ENCODE peak calls at places on chromosomes 7 and 10, in four cellular contexts. U, P, I and R are unnamed samples. For H3K4me1, the result is how much of the 10 kb centered on the place peaks cover.

GRCh38 chr7:159066816-159067601 is 77.7 kb downstream of the VIPR2 start:
- DNase-seq in U (no peak), P (no peak), I (no peak), R (no peak)

GRCh38 chr7:84647797-84648762 is 453.5 kb upstream of the SEMA3A start:
- DNase-seq in U (no peak), P (no peak), I (no peak), R (no peak)

GRCh38 chr7:26865094-26865388 is 651 bp upstream of the SKAP2 start:
- DNase-seq in U (peak), P (peak), I (no peak), R (peak)

GRCh38 chr7:123727071-123727837 is 21.5 kb downstream of the WASL start:
- DNase-seq in U (no peak), P (no peak), I (no peak), R (no peak)

GRCh38 chr7:25731035-25731880 is 420.7 kb upstream of the NFE2L3 start:
- DNase-seq in U (no peak), P (no peak), I (no peak), R (no peak)

GRCh38 chr7:45663167-45663921 is 89.2 kb downstream of the ADCY1 start:
- DNase-seq in U (peak), P (peak), I (peak), R (peak)

GRCh38 chr10:35707642-35708425 is 65.7 kb upstream of the FZD8 start:
- DNase-seq in U (no peak), P (no peak), I (no peak), R (no peak)

GRCh38 chr10:79059859-79060379 is 8.8 kb upstream of the ZMIZ1 start:
- DNase-seq in U (peak), P (no peak), I (no peak), R (peak)

GRCh38 chr7:6090738-6091505 is 59.7 kb downstream of the ANKRD61 start:
- DNase-seq in U (no peak), P (no peak), I (no peak), R (no peak)

GRCh38 chr7:32586291-32587221 is 91.3 kb downstream of the AVL9 start:
- DNase-seq in U (no peak), P (no peak), I (no peak), R (no peak)

GRCh38 chr7:122303971-122304603 is 463 bp downstream of the FEZF1 start:
- DNase-seq in U (no peak), P (peak), I (no peak), R (no peak)

GRCh38 chr7:5354460-5355279 is 69.0 kb downstream of the TNRC18 start:
- DNase-seq in U (peak), P (peak), I (no peak), R (peak)

GRCh38 chr7:112161253-112162160 is 44.7 kb downstream of the DOCK4 start:
- DNase-seq in U (no peak), P (peak), I (no peak), R (no peak)

GRCh38 chr10:110225756-110226554 is 18.6 kb downstream of the MXI1 start:
- DNase-seq in U (peak), P (peak), I (peak), R (peak)

GRCh38 chr7:29189743-29190201 is 4.8 kb upstream of the CHN2 start:
- DNase-seq in U (peak), P (peak), I (peak), R (no peak)

GRCh38 chr7:116521046-116521664 is 3.7 kb upstream of the CAV1 start:
- DNase-seq in U (no peak), P (no peak), I (no peak), R (no peak)
- H3K4me1 ChIP-seq in U (under half), P (under half), I (half or more), R (under half)

GRCh38 chr7:116273918-116274301 is 63.6 kb downstream of the TES start:
- DNase-seq in U (no peak), P (no peak), I (no peak), R (no peak)

GRCh38 chr7:116271161-116271979 is 61.0 kb downstream of the TES start:
- DNase-seq in U (no peak), P (no peak), I (no peak), R (no peak)

GRCh38 chr7:116273283-116273917 is 63.1 kb downstream of the TES start:
- DNase-seq in U (no peak), P (no peak), I (no peak), R (no peak)

GRCh38 chr7:116269466-116269865 is 59.1 kb downstream of the TES start:
- DNase-seq in U (no peak), P (no peak), I (no peak), R (no peak)

GRCh38 chr7:116271980-116272886 is 61.9 kb downstream of the TES start:
- DNase-seq in U (no peak), P (no peak), I (peak), R (no peak)
- TF ChIP-seq POLR2AphosphoS5 in U (peak), P (no peak), I (peak), R (peak)

GRCh38 chr7:82443044-82443800 is at the start of gene CACNA2D1:
- DNase-seq in U (peak), P (peak), I (no peak), R (no peak)

GRCh38 chr7:82443801-82444219 is 233 bp upstream of the CACNA2D1 start:
- DNase-seq in U (peak), P (peak), I (no peak), R (peak)

GRCh38 chr7:82445226-82445625 is 1.6 kb upstream of the CACNA2D1 start:
- DNase-seq in U (no peak), P (peak), I (no peak), R (no peak)

GRCh38 chr7:82442492-82443043 is 1.0 kb downstream of the CACNA2D1 start:
- DNase-seq in U (no peak), P (peak), I (no peak), R (no peak)

GRCh38 chr7:82444220-82445049 is 858 bp upstream of the CACNA2D1 start:
- DNase-seq in U (peak), P (peak), I (no peak), R (no peak)
- TF ChIP-seq CTCF in U (no peak), P (peak), I (no peak), R (no peak)

GRCh38 chr7:151503902-151504714 is 15.6 kb downstream of the RHEB start:
- DNase-seq in U (no peak), P (no peak), I (no peak), R (no peak)

GRCh38 chr7:151505433-151505832 is 14.3 kb downstream of the RHEB start:
- DNase-seq in U (no peak), P (no peak), I (no peak), R (no peak)

GRCh38 chr7:151506901-151507382 is 12.8 kb downstream of the RHEB start:
- DNase-seq in U (no peak), P (no peak), I (no peak), R (no peak)

GRCh38 chr7:151505836-151506468 is 13.7 kb downstream of the RHEB start:
- DNase-seq in U (no peak), P (no peak), I (no peak), R (no peak)

DNA sequence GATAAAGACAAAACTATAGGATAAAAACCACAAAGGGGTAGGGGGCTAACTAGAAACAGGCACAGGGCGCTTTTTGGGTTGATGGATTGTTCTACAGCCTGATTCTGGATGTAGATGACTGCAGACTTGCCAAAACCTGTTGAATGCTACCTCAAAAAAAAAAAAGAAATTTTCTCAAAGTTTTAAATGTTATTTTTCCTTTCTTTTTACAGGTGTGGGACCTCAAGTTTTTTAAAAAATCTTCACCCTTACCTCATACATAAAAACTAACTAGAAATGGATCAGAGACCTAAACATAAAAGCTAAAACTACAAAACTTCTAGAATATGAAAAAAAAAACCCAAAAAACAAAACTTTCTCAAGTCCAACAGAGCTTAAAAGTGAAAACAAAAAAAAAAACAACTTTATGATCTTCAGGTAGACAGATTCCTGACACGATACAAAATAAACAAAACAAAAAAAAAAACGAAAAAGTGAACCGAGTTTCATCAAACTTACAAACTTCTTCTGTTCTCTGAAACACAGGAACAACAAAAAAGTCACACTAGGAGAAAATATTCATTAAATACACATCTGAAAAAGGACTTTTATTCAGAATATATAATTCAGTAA is 14.9 kb downstream of the RHEB start:
- DNase-seq in U (no peak), P (no peak), I (no peak), R (no peak)
- H3K4me1 ChIP-seq in U (half or more), P (half or more), I (under half), R (under half)